ENCODE peak calls at places on chromosomes 13 and 19, in seven cellular contexts. K, P, Z, Y, S, D and I are unnamed samples.

GRCh38 chr13:112131081-112131739 is 64.3 kb downstream of the SOX1 start:
- DNase-seq in P (no peak), Z (no peak), S (no peak), K (no peak), D (no peak), Y (no peak), I (peak)

GRCh38 chr13:106555631-106556328 is 12.2 kb downstream of the ARGLU1 start:
- DNase-seq in D (no peak), K (no peak), P (no peak), Y (no peak), S (no peak), Z (no peak), I (no peak)

GRCh38 chr19:41932259-41933130 is 4.2 kb upstream of the ERFL start:
- DNase-seq in D (no peak), K (no peak), P (no peak), Y (no peak), Z (no peak), S (no peak), I (no peak)

GRCh38 chr19:15138427-15138826 is 31.2 kb downstream of the SYDE1 start:
- DNase-seq in P (no peak), D (no peak), Y (no peak), K (no peak), S (no peak), Z (no peak), I (no peak)

GRCh38 chr13:44355643-44356042 is 18.0 kb upstream of the SERP2 start:
- DNase-seq in Y (no peak), K (no peak), P (no peak), Z (no peak), S (no peak), D (no peak), I (no peak)

GRCh38 chr13:51998723-51999471 is 12.4 kb downstream of the ATP7B start:
- DNase-seq in K (no peak), S (no peak), D (no peak), Z (no peak), P (no peak), Y (no peak), I (no peak)

GRCh38 chr13:66200555-66200954 is 1029.6 kb downstream of the PCDH9 start:
- DNase-seq in S (no peak), Y (no peak), Z (no peak), P (peak), K (no peak), D (no peak), I (no peak)

GRCh38 chr19:10430505-10431253 is 10.3 kb downstream of the PDE4A start:
- DNase-seq in Y (no peak), S (no peak), Z (peak), K (no peak), P (no peak), D (no peak), I (no peak)

GRCh38 chr13:50711449-50711848 is 132.0 kb downstream of the DLEU7 start:
- DNase-seq in Y (no peak), P (no peak), Z (no peak), K (no peak), D (no peak), S (no peak), I (no peak)

GRCh38 chr19:38736036-38736412 is 8.2 kb downstream of the CAPN12 start:
- DNase-seq in D (peak), Z (no peak), P (peak), S (peak), Y (peak), K (no peak), I (peak)

GRCh38 chr13:70362820-70363219 is 254.6 kb upstream of the KLHL1 start:
- DNase-seq in S (no peak), P (no peak), Z (no peak), Y (no peak), K (no peak), D (no peak), I (no peak)

GRCh38 chr19:55460670-55461258 is 678 bp downstream of the ISOC2 start:
- DNase-seq in S (peak), D (no peak), Z (peak), P (peak), Y (peak), K (no peak), I (no peak)

GRCh38 chr19:17479325-17479791 is 9.0 kb downstream of the SLC27A1 start:
- DNase-seq in Y (no peak), Z (no peak), P (peak), K (no peak), S (no peak), D (no peak), I (no peak)

GRCh38 chr19:15869109-15869555 is 28.7 kb downstream of the CYP4F2 start:
- DNase-seq in Z (no peak), Y (peak), K (no peak), D (no peak), P (peak), S (peak), I (no peak)

GRCh38 chr13:101115762-101116161 is 300.5 kb downstream of the NALCN start:
- DNase-seq in Z (no peak), D (no peak), S (no peak), P (peak), K (no peak), Y (no peak), I (no peak)

GRCh38 chr13:97329331-97329730 is 104.6 kb upstream of the RAP2A start:
- DNase-seq in P (no peak), Y (no peak), K (no peak), Z (no peak), S (no peak), D (no peak), I (no peak)

GRCh38 chr13:79966502-79966901 is 374.4 kb downstream of the SPRY2 start:
- DNase-seq in Z (no peak), S (no peak), D (no peak), P (peak), Y (no peak), K (no peak), I (no peak)

GRCh38 chr19:51808333-51808986 is 13.5 kb downstream of the FPR3 start:
- DNase-seq in D (no peak), P (peak), S (no peak), Z (peak), K (peak), Y (no peak), I (no peak)

GRCh38 chr13:86856996-86857395 is 814.2 kb upstream of the SLITRK5 start:
- DNase-seq in S (no peak), K (no peak), Y (no peak), P (peak), Z (no peak), D (no peak), I (no peak)

GRCh38 chr13:25242956-25243355 is 44.3 kb downstream of the MTMR6 start:
- DNase-seq in Z (no peak), S (no peak), K (no peak), D (no peak), P (no peak), Y (no peak), I (no peak)

GRCh38 chr13:28574617-28575142 is 79.8 kb upstream of the FLT1 start:
- DNase-seq in Y (peak), S (no peak), P (peak), D (peak), K (peak), Z (peak), I (no peak)

GRCh38 chr13:44870456-44870929 is 118.8 kb downstream of the NUFIP1 start:
- DNase-seq in S (no peak), K (no peak), D (no peak), Y (no peak), P (no peak), Z (no peak), I (no peak)

GRCh38 chr13:87244256-87244870 is 426.8 kb upstream of the SLITRK5 start:
- DNase-seq in P (no peak), Y (no peak), K (no peak), Z (no peak), S (no peak), D (no peak), I (no peak)

GRCh38 chr19:1616396-1616795 is 11.1 kb upstream of the UQCR11 start:
- DNase-seq in K (no peak), P (peak), S (no peak), Y (no peak), Z (no peak), D (no peak), I (no peak)

GRCh38 chr19:7612282-7613274 is 16.8 kb downstream of the XAB2 start:
- DNase-seq in Z (no peak), K (no peak), S (no peak), Y (no peak), D (peak), P (no peak), I (no peak)

GRCh38 chr13:47603365-47603764 is 397.7 kb downstream of the SUCLA2 start:
- DNase-seq in P (peak), K (no peak), Z (no peak), D (no peak), S (no peak), Y (no peak), I (no peak)

GRCh38 chr19:11338569-11339253 is 746 bp downstream of the RAB3D start:
- DNase-seq in K (no peak), Y (no peak), S (no peak), Z (no peak), D (no peak), P (no peak), I (no peak)

GRCh38 chr19:33947565-33947964 is 150.9 kb downstream of the KCTD15 start:
- DNase-seq in Y (no peak), D (no peak), Z (no peak), K (no peak), S (no peak), P (no peak), I (no peak)

GRCh38 chr19:47756627-47756929 is 11.2 kb downstream of the NOP53 start:
- DNase-seq in K (no peak), Z (no peak), P (no peak), S (no peak), D (no peak), Y (no peak), I (no peak)

GRCh38 chr19:952680-953500 is 27.1 kb downstream of the ARID3A start:
- DNase-seq in Y (no peak), K (no peak), P (no peak), Z (no peak), D (peak), S (no peak), I (no peak)

GRCh38 chr19:12783849-12784393 is 7.4 kb upstream of the JUNB start:
- DNase-seq in Z (no peak), Y (peak), P (no peak), S (peak), D (peak), K (no peak), I (no peak)

GRCh38 chr19:54279441-54279962 is 1.4 kb downstream of the LILRB2 start:
- DNase-seq in Z (no peak), D (no peak), K (no peak), S (no peak), P (no peak), Y (no peak), I (no peak)

GRCh38 chr13:24340608-24340955 is 31.2 kb downstream of the C1QTNF9 start:
- DNase-seq in Y (no peak), S (no peak), K (no peak), Z (no peak), D (no peak), P (no peak), I (no peak)

GRCh38 chr13:36998624-36999041 is 507 bp downstream of the ALG5 start:
- DNase-seq in K (no peak), S (peak), D (no peak), P (peak), Y (peak), Z (no peak), I (no peak)

GRCh38 chr13:61765181-61765742 is 349.6 kb upstream of the PCDH20 start:
- DNase-seq in P (no peak), D (no peak), S (no peak), Z (no peak), Y (no peak), K (no peak), I (no peak)

GRCh38 chr19:6674868-6675305 is 4.9 kb upstream of the TNFSF14 start:
- DNase-seq in S (peak), K (peak), Y (peak), D (no peak), Z (peak), P (peak), I (peak)

GRCh38 chr13:24033527-24034302 is 126.8 kb upstream of the SPATA13 start:
- DNase-seq in Y (no peak), D (no peak), S (no peak), P (peak), K (peak), Z (peak), I (no peak)

GRCh38 chr19:46571495-46571894 is 29.6 kb upstream of the CALM3 start:
- DNase-seq in Z (no peak), D (no peak), P (peak), Y (peak), K (no peak), S (no peak), I (no peak)

GRCh38 chr19:18543814-18544475 is 572 bp upstream of the FKBP8 start:
- DNase-seq in P (peak), Z (no peak), Y (peak), D (no peak), S (peak), K (no peak), I (no peak)
- TF ChIP-seq CTCF in P (no peak), Z (no peak), Y (no peak), D (peak), S (no peak), K (no peak), I (no peak)

GRCh38 chr19:49812997-49813861 is at the start of gene FUZ:
- DNase-seq in K (peak), Z (peak), P (peak), Y (peak), S (peak), D (peak), I (no peak)
- TF ChIP-seq CTCF in K (peak), Z (peak), P (peak), Y (no peak), S (peak), D (no peak), I (peak)

GRCh38 chr13:33126909-33127607 is 110.8 kb downstream of the KL start:
- DNase-seq in Z (no peak), D (no peak), K (no peak), S (no peak), P (peak), Y (no peak), I (no peak)
- TF ChIP-seq CTCF in Z (no peak), D (no peak), K (no peak), S (no peak), P (no peak), Y (no peak), I (no peak)

GRCh38 chr19:3557461-3558248 is at the start of gene MFSD12:
- DNase-seq in Z (peak), D (peak), Y (peak), P (peak), S (peak), K (peak), I (peak)

GRCh38 chr19:3554254-3555083 is 2.9 kb downstream of the MFSD12 start:
- DNase-seq in K (no peak), P (no peak), Y (peak), S (no peak), D (no peak), Z (no peak), I (no peak)

GRCh38 chr19:3555653-3556422 is 1.5 kb downstream of the MFSD12 start:
- DNase-seq in Y (no peak), S (no peak), D (no peak), Z (no peak), P (no peak), K (no peak), I (no peak)

GRCh38 chr19:3556423-3556977 is 886 bp downstream of the MFSD12 start:
- DNase-seq in D (peak), P (no peak), K (no peak), Y (no peak), S (no peak), Z (no peak), I (no peak)

DNA sequence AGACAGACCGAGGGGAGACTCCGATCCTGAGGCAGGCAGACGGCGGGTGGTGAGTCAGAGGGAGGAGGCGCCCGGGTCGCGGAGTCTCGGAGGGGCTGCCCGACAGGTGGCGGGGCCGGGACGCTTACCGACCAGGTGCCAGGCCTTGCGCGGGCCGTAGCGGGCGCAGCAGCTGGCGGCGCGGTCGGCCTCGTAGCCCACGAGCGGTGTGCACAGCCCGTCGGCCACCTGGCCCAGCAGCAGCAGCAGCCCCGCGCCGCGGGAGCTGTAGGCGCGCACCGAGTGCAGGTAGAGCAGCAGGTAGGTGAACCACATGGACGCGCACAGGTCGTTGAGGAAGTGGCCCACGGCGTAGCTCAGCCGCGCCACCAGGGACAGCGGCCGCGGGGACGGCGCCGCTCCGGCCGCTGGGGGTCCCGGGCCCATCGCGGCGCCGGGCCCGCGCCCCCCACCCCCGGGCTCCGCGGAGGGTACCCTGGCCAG is 367 bp downstream of the MFSD12 start:
- DNase-seq in D (peak), P (no peak), S (no peak), Y (peak), K (no peak), Z (no peak), I (no peak)
- TF ChIP-seq CTCF in D (peak), P (no peak), S (no peak), Y (peak), K (no peak), Z (no peak), I (peak)

DNA sequence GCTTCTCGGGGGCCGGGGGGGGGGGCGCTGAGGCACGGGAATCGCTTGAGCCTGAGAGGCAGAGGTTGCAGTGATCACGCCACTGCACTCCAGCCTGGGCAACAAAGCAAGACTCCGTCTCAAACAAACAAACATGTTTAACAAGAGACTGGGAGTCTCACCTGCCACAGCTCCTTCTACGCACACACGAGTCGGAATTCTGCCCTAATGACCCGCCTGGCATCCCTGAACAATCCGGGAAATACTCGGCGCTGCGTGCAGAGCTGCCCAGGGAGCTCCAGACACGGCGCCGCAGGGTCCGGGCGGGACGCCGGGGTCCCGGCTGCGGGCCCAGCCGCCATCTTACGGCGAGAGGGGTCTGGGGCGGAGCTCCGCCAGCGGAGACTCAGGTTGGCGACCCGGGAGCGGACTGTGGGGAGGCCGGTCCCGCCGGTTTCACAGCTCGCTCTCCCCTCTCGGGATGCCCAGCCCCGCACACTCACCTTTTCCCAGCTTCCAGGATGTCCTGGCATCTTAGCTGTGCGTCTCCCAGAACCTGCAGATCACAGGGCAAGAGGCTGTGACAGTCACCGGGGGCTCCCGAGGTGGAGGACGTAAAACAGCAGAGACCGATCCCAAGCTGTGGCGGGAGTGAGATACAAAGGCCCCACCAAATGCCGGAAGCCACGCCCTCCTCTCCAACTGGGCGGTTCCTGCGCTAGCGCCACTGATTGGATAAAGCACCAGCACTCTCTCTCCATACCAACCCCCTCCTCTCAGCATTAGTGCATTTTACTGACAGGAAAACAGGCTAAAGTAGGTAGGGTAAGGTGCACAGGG is 23.6 kb upstream of the ZNF724 start:
- DNase-seq in S (peak), Y (peak), P (peak), D (peak), K (peak), Z (peak), I (no peak)
- TF ChIP-seq CTCF in S (no peak), Y (no peak), P (no peak), D (peak), K (no peak), Z (no peak), I (peak)